ENCODE peak calls at places on chromosomes 11 and 22, in four cellular contexts. G is right lobe of liver, U is BJ, T is OCI-LY7. M is an unnamed sample.

GRCh38 chr22:22408731-22409696 is 99.5 kb downstream of the ZNF280B start:
- DNase-seq in T (peak), U (no peak), G (no peak), M (no peak)

GRCh38 chr11:84993386-84993785 is 633.8 kb downstream of the DLG2 start:
- DNase-seq in U (no peak), G (no peak), T (peak), M (no peak)

GRCh38 chr11:17256512-17256911 is 20.0 kb upstream of the NUCB2 start:
- DNase-seq in T (no peak), U (peak), G (no peak), M (no peak)

GRCh38 chr22:29032584-29032983 is 29.0 kb downstream of the C22orf31 start:
- DNase-seq in G (peak), T (no peak), U (no peak), M (no peak)

GRCh38 chr22:40547729-40548143 is 88.8 kb downstream of the MRTFA start:
- DNase-seq in G (no peak), T (no peak), U (no peak), M (no peak)

GRCh38 chr11:61158691-61159381 is 2.4 kb downstream of the VPS37C start:
- DNase-seq in U (peak), T (no peak), G (no peak), M (no peak)

GRCh38 chr11:57303990-57304579 is 20.7 kb downstream of the TNKS1BP1 start:
- DNase-seq in U (no peak), T (no peak), G (no peak), M (no peak)

GRCh38 chr11:26331911-26332571 is at the start of gene ANO3:
- DNase-seq in U (peak), T (no peak), G (peak), M (peak)

GRCh38 chr22:49149721-49150608 is 677.7 kb downstream of the BRD1 start:
- DNase-seq in U (no peak), G (no peak), T (no peak), M (no peak)

GRCh38 chr22:36284171-36284571 is 31.2 kb downstream of the APOL1 start:
- DNase-seq in T (no peak), U (no peak), G (no peak), M (no peak)

GRCh38 chr11:74147199-74147929 is 23.4 kb downstream of the C2CD3 start:
- DNase-seq in G (no peak), T (no peak), U (no peak), M (no peak)

GRCh38 chr11:123284454-123284853 is 89.4 kb upstream of the CLMP start:
- DNase-seq in G (no peak), T (no peak), U (no peak), M (no peak)

GRCh38 chr11:46020084-46020483 is 97.6 kb downstream of the LARGE2 start:
- DNase-seq in G (no peak), T (no peak), U (no peak), M (no peak)

GRCh38 chr11:6351782-6352181 is 31.5 kb upstream of the CAVIN3 start:
- DNase-seq in T (no peak), G (no peak), U (no peak), M (no peak)

DNA sequence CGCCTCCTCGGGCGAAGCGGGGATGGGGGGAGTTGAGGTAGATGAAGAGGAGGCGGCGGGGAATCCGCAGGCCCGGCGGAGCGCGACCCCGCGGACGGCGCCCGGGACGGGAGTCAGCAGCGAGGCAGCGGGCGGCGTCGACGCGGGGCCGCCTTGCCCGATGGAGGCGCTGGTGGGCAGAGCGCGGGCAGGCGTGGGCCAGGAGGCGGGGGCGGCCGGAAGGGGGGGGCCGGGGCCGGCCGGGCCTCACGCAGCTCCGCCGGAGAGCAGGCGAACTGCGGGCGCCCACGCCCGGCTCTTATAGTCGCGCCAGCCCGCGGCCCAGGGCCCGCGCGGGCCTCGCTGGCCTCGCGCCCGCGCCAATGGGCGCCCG is at the start of gene IGF2:
- DNase-seq in U (no peak), T (no peak), G (peak), M (no peak)
- H3K4me3 ChIP-seq in U (peak), T (no peak), G (no peak), M (no peak)

DNA sequence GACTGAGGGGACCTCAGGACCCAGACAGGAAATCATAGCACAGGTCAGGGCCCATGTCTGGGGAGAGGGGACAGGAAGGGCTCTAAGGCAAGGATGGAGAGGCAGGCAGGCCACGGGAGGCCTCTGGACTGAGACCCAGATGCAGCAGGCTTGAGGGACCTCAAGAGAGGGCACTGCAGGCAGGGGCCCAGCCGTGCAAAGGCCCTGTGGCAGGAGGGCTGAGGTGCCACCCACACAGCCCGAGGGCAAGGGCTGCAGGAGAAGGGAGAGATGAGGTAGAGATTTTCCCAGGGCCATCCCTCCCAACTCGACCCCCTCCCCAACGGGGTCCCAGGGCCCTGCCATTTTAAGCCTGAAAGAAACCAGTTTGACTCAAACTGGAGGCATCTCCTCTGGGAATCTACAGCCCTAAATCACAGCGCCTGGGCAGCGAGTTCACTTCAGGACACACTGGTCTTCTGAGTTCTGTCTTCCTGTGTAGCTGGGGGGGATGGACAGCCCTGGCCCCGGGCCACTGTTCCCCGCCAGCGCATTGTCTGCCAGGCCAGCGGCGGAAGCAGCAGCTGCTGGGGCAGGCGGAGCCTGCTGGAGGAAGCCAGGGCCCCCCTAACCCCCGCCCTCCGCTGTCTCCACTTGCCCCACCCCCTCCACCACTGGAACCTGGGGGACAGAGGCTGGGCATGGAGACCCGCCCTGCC is 20.3 kb upstream of the WNT7B start:
- DNase-seq in G (peak), T (peak), U (peak), M (peak)
- H3K4me3 ChIP-seq in G (no peak), T (no peak), U (no peak), M (no peak)

GRCh38 chr22:24087071-24087795 is 76.1 kb downstream of the CABIN1 start:
- DNase-seq in T (no peak), G (no peak), U (no peak), M (no peak)
- H3K4me3 ChIP-seq in T (no peak), G (no peak), U (no peak), M (no peak)

DNA sequence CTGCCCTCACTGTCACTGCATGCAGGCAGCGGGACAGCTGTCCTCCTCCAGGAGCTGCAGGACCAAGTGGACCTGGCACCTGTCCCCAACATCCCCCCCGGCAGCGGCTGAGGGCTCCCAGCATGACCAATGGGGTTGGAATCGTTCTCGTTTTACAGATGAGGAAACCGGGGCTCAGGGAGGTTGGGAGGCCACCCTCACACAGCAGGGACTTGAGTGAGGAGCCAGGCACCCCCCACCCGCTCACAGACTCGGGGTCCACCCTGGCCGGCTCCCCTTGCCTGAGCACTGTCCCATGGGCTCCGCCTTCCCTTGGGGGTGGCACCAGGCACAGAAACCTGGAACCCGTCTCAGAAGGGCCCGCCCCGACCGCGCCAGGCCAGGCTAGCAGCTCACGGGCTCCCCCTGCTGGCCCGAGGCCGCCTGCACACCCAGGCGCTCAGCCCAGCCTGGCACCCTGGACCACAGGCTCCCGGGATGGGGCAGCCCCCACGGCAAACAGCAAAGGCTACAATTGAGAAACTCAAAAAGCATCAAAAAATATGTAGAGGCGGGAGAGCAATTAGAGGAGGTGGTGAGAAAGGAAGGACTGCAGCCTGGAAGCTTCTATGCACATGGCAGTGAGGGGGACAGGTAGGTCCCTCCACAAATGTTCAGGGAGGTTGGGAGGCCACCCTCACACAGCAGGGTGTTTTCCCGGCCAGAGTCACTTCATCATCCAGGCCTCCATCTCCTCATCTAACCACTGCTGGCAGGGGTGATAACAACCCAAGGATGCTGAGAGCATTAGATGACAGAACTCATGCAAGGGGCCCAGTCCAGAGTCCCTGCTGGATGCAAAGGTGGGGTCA is 12.8 kb downstream of the MACROD1 start:
- DNase-seq in T (peak), G (peak), U (no peak), M (peak)
- H3K4me3 ChIP-seq in T (no peak), G (no peak), U (no peak), M (no peak)